ENCODE peak calls at places on chromosomes 11 and 22, in seven cellular contexts. D is activated effector memory CD4-positive, alpha-beta T cell treated with Interleukin-2 at 50 U/mL for 16 hours; R is endothelial cell; B is cardiac fibroblast; G is heart right ventricle; K is ACHN; L is NCI-H748 treated with DMSO at 0.1 percent for 48 hours. O is an unnamed sample.
A peak's percentile ranks its signal among the peaks of the same experiment; 100 is the strongest.

GRCh38 chr11:36141595-36141994 is 147.6 kb downstream of the COMMD9 start:
- DNase-seq in G (no peak), D (no peak), R (no peak), B (no peak), L (peak; percentile 58), K (no peak), O (no peak)

GRCh38 chr11:30852091-30852490 is 265.9 kb upstream of the MPPED2 start:
- DNase-seq in R (no peak), K (no peak), B (no peak), G (no peak), L (no peak), D (no peak), O (no peak)

GRCh38 chr11:8285228-8285627 is 21.6 kb upstream of the LMO1 start:
- DNase-seq in R (no peak), B (no peak), L (no peak), D (no peak), K (no peak), G (no peak), O (no peak)

GRCh38 chr11:111665779-111666178 is 63.5 kb downstream of the SIK2 start:
- DNase-seq in K (peak; percentile 42), R (peak; percentile 59), B (peak; percentile 62), G (no peak), D (no peak), L (no peak), O (no peak)

GRCh38 chr11:12159351-12160099 is 49.1 kb downstream of the MICAL2 start:
- DNase-seq in R (no peak), B (peak; percentile 87), L (no peak), K (peak; percentile 40), D (no peak), G (no peak), O (no peak)

GRCh38 chr22:44023404-44024287 is 456 bp upstream of the PARVB start:
- DNase-seq in R (peak; percentile 48), K (peak; percentile 55), D (no peak), G (no peak), L (no peak), B (peak; percentile 44), O (peak; percentile 82)

GRCh38 chr11:28621648-28622215 is 513.5 kb downstream of the METTL15 start:
- DNase-seq in R (no peak), B (peak; percentile 49), D (no peak), G (peak; percentile 8), K (peak; percentile 19), L (no peak), O (peak; percentile 33)

GRCh38 chr11:45331839-45332485 is 45.8 kb upstream of the SYT13 start:
- DNase-seq in K (no peak), B (no peak), G (no peak), D (no peak), L (no peak), R (no peak), O (no peak)

GRCh38 chr22:32237905-32238304 is 17.2 kb downstream of the SLC5A4 start:
- DNase-seq in G (no peak), L (peak; percentile 66), D (no peak), K (no peak), R (no peak), B (no peak), O (no peak)

GRCh38 chr11:86115542-86116385 is 46.9 kb upstream of the PICALM start:
- DNase-seq in K (peak; percentile 62), L (no peak), G (no peak), B (no peak), D (no peak), R (no peak), O (no peak)

GRCh38 chr11:105862736-105863367 is 159.2 kb downstream of the MSANTD4 start:
- DNase-seq in L (peak; percentile 45), K (peak; percentile 64), B (peak; percentile 67), G (no peak), R (no peak), D (no peak), O (no peak)

GRCh38 chr22:45334528-45334927 is 24.8 kb downstream of the FAM118A start:
- DNase-seq in L (no peak), K (no peak), G (no peak), B (no peak), R (no peak), D (no peak), O (no peak)

GRCh38 chr11:117875397-117876048 is 935 bp downstream of the FXYD6 start:
- DNase-seq in D (peak; percentile 14), K (no peak), G (no peak), R (no peak), L (peak; percentile 19), B (no peak), O (no peak)

GRCh38 chr22:49587987-49588386 is 239.7 kb downstream of the BRD1 start:
- DNase-seq in L (no peak), B (no peak), R (no peak), D (no peak), G (no peak), K (no peak), O (no peak)

GRCh38 chr11:97751952-97752351 is 1268.8 kb upstream of the CNTN5 start:
- DNase-seq in K (no peak), B (no peak), G (no peak), D (no peak), R (no peak), L (no peak), O (no peak)

GRCh38 chr22:39408173-39408572 is 8.6 kb downstream of the TAB1 start:
- DNase-seq in L (no peak), G (no peak), B (no peak), D (no peak), R (no peak), K (no peak), O (no peak)

GRCh38 chr11:88680806-88681205 is 343.3 kb upstream of the CTSC start:
- DNase-seq in R (no peak), B (peak; percentile 2), G (no peak), L (no peak), K (no peak), D (no peak), O (no peak)

GRCh38 chr22:46297151-46297819 is 615 bp downstream of the GTSE1 start:
- DNase-seq in D (no peak), R (peak; percentile 35), K (peak; percentile 39), G (no peak), L (no peak), B (no peak), O (peak; percentile 57)

GRCh38 chr11:112728716-112729115 is 232.5 kb upstream of the NCAM1 start:
- DNase-seq in B (no peak), D (no peak), R (no peak), K (no peak), G (no peak), L (no peak), O (no peak)

GRCh38 chr11:95082576-95083001 is 7.1 kb upstream of the ENDOD1 start:
- DNase-seq in R (no peak), D (no peak), G (no peak), K (no peak), B (no peak), L (no peak), O (no peak)

GRCh38 chr11:128181090-128181485 is 406.3 kb downstream of the ETS1 start:
- DNase-seq in G (no peak), K (no peak), D (no peak), B (peak; percentile 96), R (no peak), L (no peak), O (no peak)

GRCh38 chr11:2570841-2571597 is 126.2 kb downstream of the KCNQ1 start:
- DNase-seq in R (no peak), B (no peak), G (no peak), L (no peak), K (no peak), D (no peak), O (peak; percentile 20)

GRCh38 chr11:120337133-120337895 is 1.1 kb downstream of the ARHGEF12 start:
- DNase-seq in D (no peak), B (peak; percentile 39), L (no peak), G (peak; percentile 59), R (peak; percentile 28), K (peak; percentile 71), O (peak; percentile 50)

GRCh38 chr11:2743427-2744110 is 43.8 kb upstream of the KCNQ1OT1 start:
- DNase-seq in K (no peak), L (no peak), B (no peak), R (no peak), D (no peak), G (no peak), O (no peak)

GRCh38 chr22:46846832-46847355 is 84.4 kb downstream of the TBC1D22A start:
- DNase-seq in R (no peak), K (no peak), G (no peak), D (no peak), L (no peak), B (no peak), O (no peak)